ENCODE peak calls at places on chromosomes 5 and 9, in four cellular contexts. I is DMS53, R is left colon, T is spleen. Q is an unnamed sample.

GRCh38 chr9:13378171-13378570 is 98.7 kb upstream of the MPDZ start:
- DNase-seq in I (no peak), R (no peak), T (no peak), Q (no peak)

GRCh38 chr9:129006328-129007034 is 21.6 kb downstream of the SH3GLB2 start:
- DNase-seq in I (peak), R (peak), T (no peak), Q (peak)

GRCh38 chr9:88660611-88661010 is 125.6 kb downstream of the NXNL2 start:
- DNase-seq in I (peak), R (no peak), T (no peak), Q (no peak)

GRCh38 chr9:127847155-127847463 is 7.3 kb downstream of the ENG start:
- DNase-seq in I (no peak), R (no peak), T (no peak), Q (no peak)

GRCh38 chr5:13643734-13644133 is 300.8 kb downstream of the DNAH5 start:
- DNase-seq in I (no peak), R (no peak), T (no peak), Q (no peak)

GRCh38 chr5:108060340-108060739 is 321.6 kb downstream of the FBXL17 start:
- DNase-seq in I (peak), R (no peak), T (no peak), Q (no peak)

GRCh38 chr9:132243156-132244074 is 81.6 kb downstream of the NTNG2 start:
- DNase-seq in I (no peak), R (no peak), T (no peak), Q (no peak)

GRCh38 chr9:129176786-129177442 is 1.1 kb downstream of the IER5L start:
- DNase-seq in I (peak), R (no peak), T (peak), Q (peak)

GRCh38 chr5:93654676-93655075 is 71.7 kb downstream of the NR2F1 start:
- DNase-seq in I (no peak), R (no peak), T (no peak), Q (no peak)

GRCh38 chr5:76964018-76964417 is 11.2 kb downstream of the CRHBP start:
- DNase-seq in I (no peak), R (no peak), T (no peak), Q (no peak)

GRCh38 chr5:16819522-16820167 is 116.4 kb downstream of the MYO10 start:
- DNase-seq in I (no peak), R (no peak), T (no peak), Q (no peak)

GRCh38 chr5:87170799-87171198 is 96.9 kb upstream of the RASA1 start:
- DNase-seq in I (no peak), R (no peak), T (no peak), Q (no peak)

GRCh38 chr9:100440071-100440470 is 13.1 kb downstream of the MSANTD3 start:
- DNase-seq in I (no peak), R (no peak), T (no peak), Q (no peak)

GRCh38 chr5:128253224-128253623 is 169.7 kb downstream of the SLC12A2 start:
- DNase-seq in I (no peak), R (no peak), T (no peak), Q (no peak)

GRCh38 chr5:146467729-146468128 is 20.6 kb downstream of the TCERG1 start:
- DNase-seq in I (no peak), R (no peak), T (no peak), Q (no peak)

GRCh38 chr5:84524491-84524890 is 139.8 kb upstream of the EDIL3 start:
- DNase-seq in I (no peak), R (no peak), T (no peak), Q (no peak)

GRCh38 chr5:54363669-54364068 is 53.3 kb upstream of the ARL15 start:
- DNase-seq in I (no peak), R (no peak), T (no peak), Q (no peak)

GRCh38 chr5:3598236-3598635 is 2.6 kb downstream of the IRX1 start:
- DNase-seq in I (no peak), R (no peak), T (no peak), Q (no peak)

GRCh38 chr9:129414377-129415021 is 206.4 kb downstream of the C9orf50 start:
- DNase-seq in I (peak), R (no peak), T (peak), Q (peak)

GRCh38 chr5:179839328-179840256 is 18.9 kb downstream of the SQSTM1 start:
- DNase-seq in I (no peak), R (no peak), T (peak), Q (no peak)

GRCh38 chr5:177444106-177445051 is 2.2 kb upstream of the PRR7 start:
- DNase-seq in I (peak), R (no peak), T (peak), Q (peak)

GRCh38 chr5:134506054-134507039 is 19.1 kb upstream of the JADE2 start:
- DNase-seq in I (peak), R (peak), T (peak), Q (no peak)

GRCh38 chr5:175848676-175849075 is 22.7 kb upstream of the CPLX2 start:
- DNase-seq in I (no peak), R (no peak), T (no peak), Q (no peak)

GRCh38 chr5:65480306-65480865 is 1.3 kb downstream of the ADAMTS6 start:
- DNase-seq in I (peak), R (peak), T (no peak), Q (peak)

GRCh38 chr5:178359738-178360137 is 127.1 kb upstream of the PHYKPL start:
- DNase-seq in I (no peak), R (no peak), T (peak), Q (no peak)

GRCh38 chr5:131747180-131748105 is 49.4 kb downstream of the FNIP1 start:
- DNase-seq in I (no peak), R (no peak), T (no peak), Q (no peak)

GRCh38 chr9:113913426-113914195 is 37.5 kb downstream of the ZNF618 start:
- DNase-seq in I (no peak), R (no peak), T (no peak), Q (no peak)

GRCh38 chr9:530681-531080 is 310.8 kb upstream of the DMRT1 start:
- DNase-seq in I (no peak), R (no peak), T (no peak), Q (no peak)

GRCh38 chr9:14715102-14715501 is 7.4 kb downstream of the CER1 start:
- DNase-seq in I (no peak), R (no peak), T (no peak), Q (no peak)

GRCh38 chr5:135494196-135494595 is 41.6 kb downstream of the NEUROG1 start:
- DNase-seq in I (no peak), R (no peak), T (no peak), Q (no peak)